ENCODE peak calls at places on chromosomes 16 and 17, in six cellular contexts. Y is prostate gland, Z is breast epithelium, O is body of pancreas, B is sigmoid colon, Q is heart left ventricle. W is an unnamed sample.

GRCh38 chr17:50918071-50918932 is 52.1 kb upstream of the TOB1 start:
- DNase-seq in Y (no peak), Z (peak; percentile 83), O (no peak), B (no peak), Q (peak; percentile 48), W (peak; percentile 55)

GRCh38 chr16:3115011-3115410 is 2.6 kb downstream of the ZNF205 start:
- DNase-seq in Y (no peak), Z (no peak), O (no peak), B (no peak), Q (no peak), W (no peak)

GRCh38 chr16:4402439-4403132 is 13.8 kb downstream of the CORO7 start:
- DNase-seq in Y (peak; percentile 74), Z (peak; percentile 74), O (peak; percentile 79), B (peak; percentile 92), Q (peak; percentile 84), W (peak; percentile 85)

GRCh38 chr17:82896071-82897000 is 56.5 kb upstream of the ZNF750 start:
- DNase-seq in Y (no peak), Z (no peak), O (no peak), B (no peak), Q (no peak), W (no peak)

GRCh38 chr17:77935121-77935571 is 23.4 kb upstream of the TNRC6C start:
- DNase-seq in Y (no peak), Z (no peak), O (no peak), B (peak; percentile 21), Q (no peak), W (peak; percentile 78)

GRCh38 chr17:35809855-35810461 is 674 bp downstream of the TAF15 start:
- DNase-seq in Y (no peak), Z (no peak), O (no peak), B (no peak), Q (no peak), W (no peak)

GRCh38 chr16:30010817-30011504 is at the start of gene DOC2A:
- DNase-seq in Y (no peak), Z (no peak), O (no peak), B (no peak), Q (peak; percentile 18), W (no peak)

GRCh38 chr17:42166196-42166763 is 11.5 kb upstream of the RAB5C start:
- DNase-seq in Y (no peak), Z (no peak), O (no peak), B (no peak), Q (no peak), W (no peak)

GRCh38 chr17:56754523-56755208 is 79.1 kb downstream of the C17orf67 start:
- DNase-seq in Y (no peak), Z (no peak), O (no peak), B (no peak), Q (no peak), W (no peak)

GRCh38 chr16:11557811-11558210 is 28.9 kb downstream of the LITAF start:
- DNase-seq in Y (peak; percentile 17), Z (no peak), O (no peak), B (no peak), Q (no peak), W (peak; percentile 25)

GRCh38 chr17:78785663-78786057 is 3.6 kb upstream of the CYTH1 start:
- DNase-seq in Y (no peak), Z (no peak), O (no peak), B (peak; percentile 27), Q (no peak), W (no peak)

GRCh38 chr17:76386966-76387765 is 2.8 kb downstream of the SPHK1 start:
- DNase-seq in Y (no peak), Z (no peak), O (no peak), B (no peak), Q (no peak), W (no peak)
- H3K4me1 ChIP-seq in Y (no peaks in the 10 kb centered on the region), Z (peaks cover 19% of the 10 kb centered on the region), O (peaks cover 48% of the 10 kb centered on the region), B (no peaks in the 10 kb centered on the region), Q (peaks cover 32% of the 10 kb centered on the region), W (no peaks in the 10 kb centered on the region)

GRCh38 chr17:45783593-45784292 is 377 bp upstream of the CRHR1 start:
- DNase-seq in Y (peak; percentile 12), Z (no peak), O (no peak), B (no peak), Q (no peak), W (no peak)
- H3K4me3 ChIP-seq in Y (peak overlapping the region; percentile 32), Z (peak overlapping the region; percentile 85), O (peak overlapping the region; percentile 31), B (peak overlapping the region; percentile 52), Q (peak overlapping the region; percentile 49), W (no peak overlapping the region)

GRCh38 chr17:40113110-40113960 is 8.4 kb upstream of the MSL1 start:
- DNase-seq in Y (peak; percentile 95), Z (peak; percentile 95), O (peak; percentile 96), B (peak; percentile 98), Q (peak; percentile 93), W (peak; percentile 90)
- TF ChIP-seq POLR2A in Y (peak; percentile 22), Z (no peak), O (peak; percentile 36), B (no peak), Q (no peak), W (peak; percentile 52)

GRCh38 chr17:4530799-4531730 is 24.1 kb downstream of the MYBBP1A start:
- DNase-seq in Y (no peak), Z (no peak), O (no peak), B (no peak), Q (no peak), W (peak; percentile 65)
- H3K4me1 ChIP-seq in Y (no peaks in the 10 kb centered on the region), Z (peaks cover 10% of the 10 kb centered on the region), O (no peaks in the 10 kb centered on the region), B (no peaks in the 10 kb centered on the region), Q (peaks cover 34% of the 10 kb centered on the region), W (no peaks in the 10 kb centered on the region)

GRCh38 chr16:27238016-27238587 is 30.5 kb downstream of the NSMCE1 start:
- DNase-seq in Y (no peak), Z (no peak), O (no peak), B (peak; percentile 69), Q (peak; percentile 47), W (no peak)

GRCh38 chr16:27236635-27237228 is 31.8 kb downstream of the NSMCE1 start:
- DNase-seq in Y (no peak), Z (no peak), O (no peak), B (peak; percentile 19), Q (no peak), W (no peak)

GRCh38 chr16:27235938-27236245 is 32.6 kb downstream of the KDM8 start:
- DNase-seq in Y (no peak), Z (no peak), O (no peak), B (peak; percentile 68), Q (no peak), W (no peak)

GRCh38 chr16:27238591-27238990 is 30.0 kb downstream of the NSMCE1 start:
- DNase-seq in Y (no peak), Z (no peak), O (no peak), B (peak; percentile 41), Q (no peak), W (no peak)

DNA sequence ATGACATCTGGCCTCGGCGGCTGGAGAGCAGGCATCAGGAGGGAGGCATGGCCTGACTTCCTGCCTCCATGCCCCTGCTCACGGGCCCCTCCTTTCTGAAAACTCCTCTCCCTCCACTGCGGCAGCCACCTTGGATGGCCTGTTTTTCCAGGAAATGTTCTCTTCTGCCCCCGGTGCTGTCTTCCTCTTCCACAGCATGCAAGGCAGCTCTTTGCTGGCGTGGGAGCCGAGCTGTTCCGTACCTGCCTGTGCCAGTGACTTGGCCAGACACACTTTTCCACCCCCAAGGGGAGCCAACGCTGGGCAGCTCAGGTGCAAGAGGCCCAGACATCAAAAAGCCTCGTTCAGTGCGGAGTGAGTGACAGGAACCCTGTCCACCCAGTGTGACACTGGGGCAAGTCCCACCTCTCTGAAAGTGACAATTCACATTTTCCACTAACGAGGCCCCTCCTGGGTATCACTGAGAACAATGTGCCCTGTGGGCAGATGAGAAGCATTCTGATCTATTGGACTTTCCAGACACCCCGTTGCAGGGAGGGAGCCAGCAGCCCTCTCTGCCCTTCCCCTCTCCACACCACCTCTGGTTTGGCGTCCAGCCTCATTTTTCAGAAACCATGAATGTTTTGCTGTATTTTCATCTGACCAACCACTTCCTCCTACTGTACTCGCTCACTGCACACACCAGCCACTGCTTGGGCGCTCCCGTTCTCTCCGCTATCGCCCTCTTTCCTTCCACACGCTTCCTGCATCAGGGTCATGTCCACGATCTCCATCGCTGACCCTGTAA is 31.1 kb downstream of the NSMCE1 start:
- DNase-seq in Y (no peak), Z (peak; percentile 75), O (peak; percentile 46), B (peak; percentile 62), Q (no peak), W (no peak)
- H3K4me3 ChIP-seq in Y (no peak overlapping the region), Z (no peak overlapping the region), O (no peak overlapping the region), B (no peak overlapping the region), Q (no peak overlapping the region), W (no peak overlapping the region)

GRCh38 chr17:81049973-81050551 is 15.1 kb downstream of the BAIAP2 start:
- DNase-seq in Y (peak; percentile 83), Z (peak; percentile 93), O (peak; percentile 73), B (no peak), Q (no peak), W (peak; percentile 57)
- TF ChIP-seq POLR2A in Y (peak; percentile 32), Z (no peak), O (peak; percentile 58), B (no peak), Q (no peak), W (peak; percentile 29)

DNA sequence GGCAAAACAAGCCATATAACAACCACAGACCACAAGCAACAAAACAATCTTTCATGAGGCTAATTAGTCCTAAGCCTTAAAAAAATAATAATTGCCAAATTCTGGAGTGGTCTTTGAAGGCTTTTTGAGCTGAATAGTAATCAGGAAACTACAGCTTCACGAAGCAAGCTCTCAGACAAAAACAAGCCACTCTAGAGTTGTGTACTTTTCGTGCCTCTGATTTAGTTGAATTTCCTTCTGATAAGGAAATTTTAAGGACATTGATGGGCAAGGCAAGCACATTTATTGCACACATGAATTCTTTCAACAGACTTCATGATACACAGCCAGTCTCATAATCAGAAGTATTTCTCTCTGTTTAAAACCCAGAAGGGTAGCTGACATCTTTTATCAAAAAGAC is 130.8 kb upstream of the IRX3 start:
- DNase-seq in Y (no peak), Z (no peak), O (no peak), B (no peak), Q (no peak), W (no peak)
- H3K4me1 ChIP-seq in Y (peaks cover 7% of the 10 kb centered on the region), Z (no peaks in the 10 kb centered on the region), O (peaks cover 47% of the 10 kb centered on the region), B (no peaks in the 10 kb centered on the region), Q (peaks cover 4% of the 10 kb centered on the region), W (no peaks in the 10 kb centered on the region)

GRCh38 chr17:27533874-27534815 is 77.9 kb downstream of the KSR1 start:
- DNase-seq in Y (no peak), Z (no peak), O (no peak), B (peak; percentile 63), Q (no peak), W (no peak)
- H3K4me3 ChIP-seq in Y (no peak overlapping the region), Z (no peak overlapping the region), O (no peak overlapping the region), B (no peak overlapping the region), Q (no peak overlapping the region), W (no peak overlapping the region)